ENCODE peak calls at places on chromosomes 7 and 10, in ten cellular contexts. R, V, Y, D, L, F, G, O, S and N are unnamed samples.

GRCh38 chr10:91977501-91977900 is 53.9 kb downstream of the BTAF1 start:
- DNase-seq in F (no peak), R (no peak), Y (no peak), S (no peak), G (no peak), O (no peak), D (no peak), V (no peak), L (no peak), N (no peak)

GRCh38 chr7:604038-604883 is 84.6 kb upstream of the PDGFA start:
- DNase-seq in V (peak; percentile 95), S (peak; percentile 28), G (no peak), L (peak; percentile 91), R (peak; percentile 27), Y (no peak), D (no peak), F (peak; percentile 82), O (peak; percentile 70), N (peak; percentile 92)

GRCh38 chr7:53596230-53596629 is 560.8 kb downstream of the POM121L12 start:
- DNase-seq in F (no peak), L (no peak), D (no peak), S (no peak), G (no peak), O (no peak), R (no peak), Y (no peak), V (peak; percentile 67), N (no peak)

GRCh38 chr10:73858013-73858708 is 16.2 kb downstream of the CAMK2G start:
- DNase-seq in F (no peak), S (no peak), R (no peak), D (no peak), Y (no peak), G (no peak), O (no peak), L (no peak), V (no peak), N (no peak)

GRCh38 chr7:77415822-77416620 is at the start of gene GSAP:
- DNase-seq in R (no peak), Y (peak; percentile 44), F (peak; percentile 85), S (peak; percentile 40), L (peak; percentile 40), O (peak; percentile 87), G (peak; percentile 54), V (no peak), D (no peak), N (peak; percentile 44)

GRCh38 chr7:6026011-6026819 is 5.0 kb upstream of the ANKRD61 start:
- DNase-seq in F (peak; percentile 80), Y (peak; percentile 64), O (peak; percentile 88), V (peak; percentile 73), G (no peak), D (no peak), S (peak; percentile 6), L (peak; percentile 67), R (no peak), N (peak; percentile 61)

GRCh38 chr10:31142026-31142425 is 110.4 kb upstream of the ZNF438 start:
- DNase-seq in S (no peak), F (no peak), G (peak; percentile 4), V (peak; percentile 72), D (no peak), L (no peak), O (no peak), R (peak; percentile 81), Y (no peak), N (no peak)

GRCh38 chr7:11713352-11713751 is 118.6 kb downstream of the THSD7A start:
- DNase-seq in O (no peak), D (no peak), G (no peak), R (no peak), V (no peak), Y (no peak), S (no peak), F (no peak), L (no peak), N (no peak)

GRCh38 chr10:79038841-79039201 is 29.9 kb upstream of the ZMIZ1 start:
- DNase-seq in S (no peak), F (no peak), L (no peak), G (peak; percentile 69), V (no peak), O (no peak), D (no peak), Y (no peak), R (peak; percentile 10), N (no peak)

GRCh38 chr10:52677087-52677486 is 95.5 kb downstream of the MBL2 start:
- DNase-seq in G (no peak), F (no peak), R (no peak), Y (no peak), D (no peak), L (no peak), S (no peak), V (no peak), O (no peak), N (no peak)

GRCh38 chr7:47228386-47229014 is 353.4 kb downstream of the TNS3 start:
- DNase-seq in F (peak; percentile 55), D (no peak), O (no peak), Y (no peak), G (no peak), S (no peak), V (no peak), R (no peak), L (no peak), N (no peak)

GRCh38 chr7:40507166-40507565 is 372.4 kb downstream of the SUGCT start:
- DNase-seq in O (no peak), V (peak; percentile 48), D (no peak), L (no peak), G (no peak), F (peak; percentile 6), S (no peak), R (no peak), Y (no peak), N (no peak)

GRCh38 chr10:47339759-47340612 is 8.2 kb upstream of the RBP3 start:
- DNase-seq in S (no peak), O (no peak), V (peak; percentile 33), R (no peak), Y (no peak), D (no peak), L (no peak), G (no peak), F (no peak), N (no peak)

GRCh38 chr7:117950601-117951278 is 77.5 kb upstream of the CTTNBP2 start:
- DNase-seq in Y (no peak), F (no peak), S (no peak), R (no peak), V (no peak), G (no peak), O (peak; percentile 55), D (no peak), L (no peak), N (no peak)

GRCh38 chr7:135620980-135621850 is 41.1 kb upstream of the STMP1 start:
- DNase-seq in L (no peak), G (peak; percentile 63), R (peak; percentile 54), S (no peak), Y (peak; percentile 32), F (peak; percentile 27), V (peak; percentile 56), D (peak; percentile 74), O (no peak), N (no peak)

GRCh38 chr7:30744075-30744417 is 7.9 kb upstream of the INMT start:
- DNase-seq in L (no peak), S (no peak), D (no peak), V (no peak), O (no peak), R (no peak), G (no peak), Y (no peak), F (no peak), N (no peak)